ENCODE peak calls at places on chromosomes 2 and 18, in seven cellular contexts. K is uterus; V is CD8-positive, alpha-beta memory T cell; C is HCT116; D is sigmoid colon; U is cardiac muscle cell; W is esophagus muscularis mucosa. F is an unnamed sample. For H3K27me3, the result is how much of the 10 kb centered on the place peaks cover.

GRCh38 chr2:152648336-152648735 is 68.9 kb downstream of the PRPF40A start:
- DNase-seq in K (no peak), V (no peak), C (no peak), D (no peak), U (peak), W (no peak), F (no peak)

GRCh38 chr2:1811971-1812350 is 67.6 kb upstream of the PXDN start:
- DNase-seq in K (no peak), V (no peak), C (no peak), D (no peak), U (no peak), W (no peak), F (no peak)

GRCh38 chr2:239181074-239181581 is 219.7 kb downstream of the HDAC4 start:
- DNase-seq in K (peak), V (no peak), C (no peak), D (peak), U (no peak), W (no peak), F (peak)

GRCh38 chr18:26621161-26622026 is 73.0 kb upstream of the KCTD1 start:
- DNase-seq in K (no peak), V (no peak), C (peak), D (no peak), U (peak), W (no peak), F (no peak)

GRCh38 chr2:128390991-128391630 is 72.4 kb upstream of the HS6ST1 start:
- DNase-seq in K (peak), V (no peak), C (no peak), D (peak), U (no peak), W (no peak), F (no peak)

GRCh38 chr2:127676906-127677305 is 1.6 kb upstream of the LIMS2 start:
- DNase-seq in K (no peak), V (no peak), C (no peak), D (peak), U (no peak), W (no peak), F (peak)

GRCh38 chr18:75915941-75916640 is 488.6 kb upstream of the SMIM21 start:
- DNase-seq in K (no peak), V (no peak), C (no peak), D (no peak), U (peak), W (peak), F (no peak)

GRCh38 chr2:9594361-9595063 is 36.3 kb downstream of the YWHAQ start:
- DNase-seq in K (peak), V (no peak), C (peak), D (peak), U (peak), W (no peak), F (no peak)

GRCh38 chr2:188322569-188323531 is 31.2 kb downstream of the GULP1 start:
- DNase-seq in K (no peak), V (no peak), C (no peak), D (no peak), U (no peak), W (no peak), F (no peak)

GRCh38 chr2:159612255-159612901 is 4.0 kb downstream of the BAZ2B start:
- DNase-seq in K (no peak), V (no peak), C (no peak), D (no peak), U (peak), W (no peak), F (no peak)

GRCh38 chr2:200454839-200455801 is 54.7 kb downstream of the KCTD18 start:
- DNase-seq in K (no peak), V (no peak), C (peak), D (no peak), U (no peak), W (no peak), F (no peak)

DNA sequence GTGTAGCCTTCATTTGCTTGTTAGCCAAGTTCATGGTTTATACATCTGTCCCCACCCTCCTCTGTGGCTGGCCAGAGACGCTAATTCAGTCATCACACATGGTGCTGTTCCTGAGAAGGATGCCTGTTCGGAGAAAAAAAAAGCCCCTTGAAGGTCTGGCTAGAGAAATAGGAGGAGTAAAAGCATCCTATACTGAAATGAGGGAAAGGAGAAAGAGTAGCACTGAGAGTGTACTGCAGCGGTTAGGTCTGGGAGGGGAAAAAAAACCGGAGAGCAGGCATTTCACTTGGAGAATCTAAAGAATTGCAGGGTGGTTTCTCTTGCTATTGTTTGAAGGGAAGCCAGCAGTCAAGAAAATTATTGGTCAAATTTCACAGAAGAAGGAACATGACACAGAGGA is 180.6 kb upstream of the EPAS1 start:
- DNase-seq in K (no peak), V (no peak), C (no peak), D (no peak), U (peak), W (no peak), F (no peak)
- H3K27ac ChIP-seq in K (no peak), V (no peak), C (no peak), D (no peak), U (no peak), W (no peak), F (no peak)

GRCh38 chr2:161417428-161418274 is 1.6 kb downstream of the TBR1 start:
- DNase-seq in K (no peak), V (no peak), C (no peak), D (no peak), U (no peak), W (no peak), F (no peak)
- H3K4me3 ChIP-seq in K (no peak), V (no peak), C (no peak), D (no peak), U (no peak), W (no peak), F (no peak)

DNA sequence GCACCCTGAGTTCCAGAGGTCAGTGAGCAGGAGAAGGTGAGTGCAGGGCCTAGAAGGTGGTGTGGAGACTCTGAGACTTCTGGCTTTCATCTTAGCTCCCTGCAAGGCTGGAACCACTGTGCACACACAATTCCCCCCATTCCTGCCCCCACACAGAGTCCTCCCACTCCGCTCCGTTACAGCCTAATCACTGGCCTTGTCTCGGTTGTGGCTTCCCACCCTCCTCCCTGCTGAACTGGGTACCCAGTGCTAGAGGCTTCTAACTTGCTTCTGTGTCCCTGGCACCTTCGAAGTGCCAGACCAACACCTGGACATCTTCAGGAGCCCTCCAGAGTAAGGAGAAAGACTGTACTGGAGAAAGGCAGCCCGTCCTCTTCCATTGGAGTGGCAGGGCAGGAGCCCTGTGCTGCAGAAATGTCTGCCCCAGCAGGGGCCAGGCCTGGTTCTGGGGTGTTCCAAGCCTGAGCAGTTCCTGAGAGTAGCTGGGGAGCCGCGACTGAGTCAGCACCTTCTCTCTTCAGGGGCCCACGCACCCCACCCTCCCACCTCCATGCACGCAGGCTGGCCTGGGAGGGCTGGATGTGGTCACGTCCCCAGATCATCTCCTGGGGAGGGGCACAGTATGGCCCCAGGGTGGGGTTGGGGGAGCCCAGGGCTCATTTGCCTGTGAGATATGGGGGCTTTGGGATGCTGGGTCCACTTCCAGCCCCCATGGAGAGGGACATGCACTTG is 23.4 kb downstream of the CROCC2 start:
- DNase-seq in K (no peak), V (no peak), C (no peak), D (peak), U (no peak), W (no peak), F (no peak)
- H3K27me3 ChIP-seq in K (under half), V (under half), C (under half), D (under half), U (under half), W (under half), F (under half)

DNA sequence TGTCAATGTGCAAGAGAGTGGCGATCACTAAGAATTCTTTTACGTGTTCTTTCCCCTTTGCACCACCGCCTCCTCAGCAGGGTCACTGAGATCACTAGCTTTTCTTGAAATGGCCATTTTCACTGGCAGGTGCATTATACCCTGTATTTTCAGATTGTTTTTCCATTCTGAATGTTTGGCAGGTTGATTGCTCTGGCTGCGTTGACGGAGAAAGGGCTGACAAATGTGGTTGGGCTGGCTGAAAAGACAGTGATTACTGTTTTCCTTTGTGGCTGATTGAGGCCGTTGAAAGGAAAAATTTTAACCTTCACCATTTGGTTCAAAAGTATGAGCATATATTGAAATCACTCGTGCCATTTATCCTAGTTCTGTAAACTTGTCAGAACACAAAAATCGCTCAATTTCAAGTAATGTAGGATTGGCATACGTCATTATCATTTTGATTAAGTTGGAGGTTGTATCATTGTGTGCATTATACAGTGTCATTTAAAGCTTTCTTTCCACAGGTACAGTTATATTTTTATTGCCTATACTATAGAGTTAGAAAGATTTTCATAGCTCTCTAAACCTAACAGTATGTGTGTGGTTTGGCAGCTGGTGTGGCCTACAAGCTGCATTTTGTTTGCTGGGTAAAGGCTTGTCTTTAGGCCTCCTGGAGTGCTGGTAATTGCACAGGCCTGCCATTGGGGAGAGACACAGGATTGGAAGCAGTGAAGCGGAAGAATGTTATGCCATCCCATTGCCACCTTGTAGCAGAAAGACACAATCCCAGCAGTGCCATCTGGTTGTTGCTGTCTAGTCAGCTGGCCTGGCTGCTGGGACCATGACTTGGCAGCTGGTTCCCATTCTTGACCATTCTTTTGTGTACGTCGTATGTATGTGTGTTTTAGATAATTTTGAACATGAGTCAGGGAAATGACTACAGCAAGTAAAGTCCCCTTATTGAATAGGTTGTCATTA is 36.7 kb downstream of the DYNC1I2 start:
- DNase-seq in K (no peak), V (no peak), C (no peak), D (no peak), U (peak), W (no peak), F (no peak)
- H3K27ac ChIP-seq in K (no peak), V (no peak), C (no peak), D (no peak), U (no peak), W (no peak), F (no peak)

GRCh38 chr2:74078467-74078866 is 69.2 kb downstream of the BOLA3 start:
- DNase-seq in K (no peak), V (no peak), C (no peak), D (no peak), U (no peak), W (no peak), F (no peak)

GRCh38 chr2:74077636-74078035 is 70.1 kb downstream of the BOLA3 start:
- DNase-seq in K (no peak), V (no peak), C (no peak), D (no peak), U (peak), W (no peak), F (no peak)

GRCh38 chr2:74081030-74081429 is 66.7 kb downstream of the BOLA3 start:
- DNase-seq in K (no peak), V (no peak), C (no peak), D (no peak), U (no peak), W (no peak), F (no peak)

GRCh38 chr2:74080346-74080745 is 67.4 kb downstream of the BOLA3 start:
- DNase-seq in K (no peak), V (no peak), C (no peak), D (no peak), U (peak), W (no peak), F (no peak)

DNA sequence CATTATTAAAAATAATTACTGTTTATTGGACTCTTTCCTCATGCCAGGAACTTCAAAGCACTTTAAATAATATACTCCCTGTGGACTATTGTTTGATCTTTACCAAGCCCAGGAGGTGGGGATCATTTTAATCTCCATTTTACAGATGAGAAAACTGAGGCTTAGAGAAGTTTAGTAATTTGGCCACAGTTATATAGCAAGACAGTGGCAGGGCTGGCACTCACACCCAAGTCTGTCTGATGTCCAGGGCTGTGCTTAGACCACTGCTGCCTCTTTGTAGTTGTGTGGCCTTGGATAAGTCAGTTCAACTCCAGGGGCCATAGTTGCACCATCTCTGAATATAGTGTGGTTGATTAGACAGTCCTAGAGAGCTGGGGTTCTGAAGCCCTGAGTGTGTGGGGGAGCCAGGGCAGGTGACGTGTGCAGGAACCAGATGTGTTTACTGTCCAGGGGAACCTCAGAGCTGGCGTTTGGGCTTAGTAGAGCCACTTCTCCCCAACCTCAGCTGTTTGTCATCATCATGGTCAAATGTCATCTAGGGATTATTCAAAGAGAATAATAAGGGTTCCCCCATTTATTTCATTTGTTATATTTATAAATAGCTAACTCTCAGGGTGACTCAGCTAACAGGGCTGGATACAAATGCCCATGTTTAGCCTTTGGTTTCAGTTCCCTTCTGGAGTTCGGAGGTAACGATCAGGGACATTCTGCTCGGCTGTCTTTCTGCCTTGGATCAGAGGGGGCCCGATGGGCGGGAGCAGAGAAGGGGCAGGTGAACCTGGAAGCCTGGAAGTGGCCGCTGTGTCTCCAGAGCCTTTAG is 68.0 kb downstream of the BOLA3 start:
- DNase-seq in K (no peak), V (no peak), C (no peak), D (no peak), U (no peak), W (no peak), F (no peak)
- H3K4me3 ChIP-seq in K (no peak), V (no peak), C (no peak), D (peak), U (no peak), W (peak), F (no peak)

GRCh38 chr18:57705011-57705410 is 83.4 kb upstream of the NARS1 start:
- DNase-seq in K (no peak), V (no peak), C (no peak), D (no peak), U (no peak), W (no peak), F (no peak)
- H3K27me3 ChIP-seq in K (under half), V (under half), C (under half), D (under half), U (under half), W (under half), F (under half)

F was measured in aorta.